ENCODE peak calls at places on chromosomes 4 and X, in five cellular contexts. D is fibroblast of mammary gland, S is mucosa of descending colon, M is OCI-LY7, Z is lower lobe of right lung. B is an unnamed sample.

GRCh38 chr4:84336964-84337705 is 162.0 kb downstream of the NKX6-1 start:
- DNase-seq in D (no peak), S (no peak), M (no peak), Z (no peak), B (no peak)

GRCh38 chrX:153871946-153872878 is 13.8 kb downstream of the L1CAM start:
- DNase-seq in D (no peak), S (no peak), M (no peak), Z (no peak), B (no peak)

GRCh38 chr4:7967063-7967440 is 27.4 kb upstream of the AFAP1 start:
- DNase-seq in D (no peak), S (no peak), M (no peak), Z (no peak), B (no peak)

GRCh38 chr4:54073481-54073880 is 9.1 kb upstream of the CHIC2 start:
- DNase-seq in D (peak), S (no peak), M (no peak), Z (no peak), B (no peak)

GRCh38 chr4:112170451-112170993 is 25.3 kb downstream of the FAM241A start:
- DNase-seq in D (peak), S (no peak), M (peak), Z (no peak), B (no peak)

GRCh38 chr4:137408527-137409177 is 123.6 kb downstream of the PCDH18 start:
- DNase-seq in D (no peak), S (no peak), M (no peak), Z (no peak), B (no peak)

GRCh38 chr4:142840516-142841123 is 5.5 kb downstream of the INPP4B start:
- DNase-seq in D (peak), S (no peak), M (peak), Z (no peak), B (no peak)

GRCh38 chrX:54481751-54482150 is 14.3 kb downstream of the FGD1 start:
- DNase-seq in D (peak), S (no peak), M (peak), Z (no peak), B (no peak)

GRCh38 chr4:151206241-151207005 is 70.5 kb upstream of the PRSS48 start:
- DNase-seq in D (no peak), S (no peak), M (no peak), Z (no peak), B (no peak)

GRCh38 chr4:168124008-168124641 is 31.8 kb downstream of the ANXA10 start:
- DNase-seq in D (peak), S (no peak), M (no peak), Z (no peak), B (no peak)

GRCh38 chr4:137531121-137531520 is 1.2 kb downstream of the PCDH18 start:
- DNase-seq in D (peak), S (no peak), M (no peak), Z (no peak), B (no peak)

GRCh38 chr4:107035711-107036601 is at the start of gene DKK2:
- DNase-seq in D (peak), S (peak), M (no peak), Z (peak), B (peak)

GRCh38 chrX:38327775-38328081 is 419 bp upstream of the RPGR start:
- DNase-seq in D (no peak), S (no peak), M (no peak), Z (no peak), B (no peak)

GRCh38 chr4:91471280-91471679 is 832.5 kb upstream of the GRID2 start:
- DNase-seq in D (no peak), S (peak), M (no peak), Z (peak), B (no peak)

GRCh38 chr4:96916731-96917130 is 1076.8 kb downstream of the PDHA2 start:
- DNase-seq in D (no peak), S (no peak), M (no peak), Z (no peak), B (no peak)

GRCh38 chrX:105211051-105211575 is 9.4 kb downstream of the TEX13A start:
- DNase-seq in D (peak), S (no peak), M (no peak), Z (no peak), B (no peak)

GRCh38 chrX:107734646-107735045 is 40.9 kb downstream of the TSC22D3 start:
- DNase-seq in D (no peak), S (no peak), M (no peak), Z (no peak), B (no peak)

GRCh38 chrX:10485331-10485730 is 135.1 kb downstream of the MID1 start:
- DNase-seq in D (no peak), S (no peak), M (no peak), Z (no peak), B (no peak)
- TF ChIP-seq CTCF in D (no peak), S (no peak), M (no peak), Z (no peak), B (no peak)

DNA sequence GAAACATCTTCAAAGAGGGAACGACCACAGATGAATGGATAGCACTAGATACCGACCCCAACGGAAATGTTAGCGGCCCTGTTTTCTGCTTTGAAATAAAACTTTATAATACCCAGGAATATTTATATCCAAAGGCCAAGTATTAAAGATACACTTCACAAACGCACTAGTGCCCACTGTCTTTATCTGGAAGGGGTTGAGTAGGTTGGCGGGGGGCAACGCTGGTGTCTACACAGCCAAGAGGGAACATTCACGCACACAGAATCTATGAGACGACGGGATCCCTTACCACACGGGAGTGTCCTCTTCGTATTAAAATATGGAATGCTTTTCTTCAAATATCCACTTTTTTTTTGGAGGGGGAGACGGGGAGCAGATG is 3.3 kb downstream of the HAND2 start:
- DNase-seq in D (no peak), S (no peak), M (no peak), Z (no peak), B (no peak)
- H3K4me3 ChIP-seq in D (peak), S (no peak), M (no peak), Z (no peak), B (no peak)

GRCh38 chr4:148998719-148999118 is 556.5 kb upstream of the NR3C2 start:
- DNase-seq in D (peak), S (no peak), M (peak), Z (no peak), B (no peak)
- TF ChIP-seq CTCF in D (peak), S (no peak), M (peak), Z (no peak), B (no peak)

DNA sequence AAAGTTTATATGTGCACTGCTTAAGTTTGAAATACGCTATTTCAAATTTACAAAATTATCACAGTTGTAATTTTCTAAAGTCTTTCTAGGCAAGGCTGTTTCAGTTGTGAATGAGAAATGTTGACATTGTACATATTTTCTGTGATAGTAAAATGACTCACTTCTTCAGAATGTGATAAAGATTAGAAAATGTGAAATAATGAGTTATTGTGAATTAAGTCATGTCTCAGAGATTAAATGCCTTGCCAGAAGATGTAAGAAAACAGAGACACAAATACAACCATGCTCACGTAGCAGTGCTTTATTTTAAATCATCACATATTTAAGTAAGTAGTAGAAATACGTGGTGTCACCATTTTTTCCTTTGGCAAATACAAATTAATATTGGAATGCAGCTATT is 770 bp downstream of the CLCN4 start:
- DNase-seq in D (no peak), S (no peak), M (no peak), Z (no peak), B (no peak)
- H3K4me3 ChIP-seq in D (no peak), S (no peak), M (peak), Z (peak), B (no peak)

GRCh38 chrX:48466696-48467095 is 3.4 kb downstream of the SLC38A5 start:
- DNase-seq in D (no peak), S (no peak), M (no peak), Z (no peak), B (no peak)
- TF ChIP-seq CTCF in D (peak), S (no peak), M (peak), Z (no peak), B (no peak)

GRCh38 chr4:165879581-165879980 is 6.5 kb downstream of the TLL1 start:
- DNase-seq in D (peak), S (no peak), M (no peak), Z (no peak), B (no peak)

GRCh38 chr4:165874799-165875371 is 1.8 kb downstream of the TLL1 start:
- DNase-seq in D (peak), S (no peak), M (no peak), Z (peak), B (peak)

GRCh38 chr4:165875446-165875845 is 2.4 kb downstream of the TLL1 start:
- DNase-seq in D (no peak), S (no peak), M (no peak), Z (no peak), B (no peak)

GRCh38 chr4:165874072-165874798 is 1.2 kb downstream of the TLL1 start:
- DNase-seq in D (no peak), S (no peak), M (no peak), Z (no peak), B (no peak)

GRCh38 chr4:165877291-165877690 is 4.3 kb downstream of the TLL1 start:
- DNase-seq in D (peak), S (no peak), M (no peak), Z (no peak), B (no peak)
- H3K4me3 ChIP-seq in D (no peak), S (no peak), M (no peak), Z (no peak), B (no peak)

DNA sequence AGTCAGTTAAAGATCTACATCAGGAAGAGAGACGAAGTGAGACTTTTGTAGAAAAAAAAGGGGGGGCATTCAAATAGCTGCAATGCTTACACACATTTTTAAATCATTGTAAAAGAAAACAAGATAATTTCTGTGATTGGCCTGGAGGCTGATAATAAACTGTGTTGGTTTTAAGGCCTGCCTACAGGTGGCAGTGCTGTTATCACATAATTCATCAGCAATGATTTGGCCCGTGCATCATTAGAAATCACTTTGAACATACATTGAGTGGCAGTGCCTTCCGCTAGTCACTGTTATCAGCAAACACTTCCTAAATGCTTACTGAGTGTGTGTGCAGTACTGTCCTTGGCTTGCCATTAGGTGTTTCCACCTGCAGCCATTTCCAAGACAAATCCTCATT is 831.9 kb downstream of the TRIML1 start:
- DNase-seq in D (peak), S (no peak), M (peak), Z (no peak), B (no peak)
- TF ChIP-seq CTCF in D (peak), S (no peak), M (peak), Z (peak), B (no peak)

B was measured in Peyer's patch.